ENCODE peak calls at places on chromosome 19, in four cellular contexts. N is HT1080, V is body of pancreas, Y is fibroblast of the aortic adventitia. Q is an unnamed sample.

GRCh38 chr19:41595258-41595889 is 19.4 kb downstream of the CEACAM21 start:
- DNase-seq in N (peak; percentile 66), V (peak; percentile 61), Y (peak; percentile 76), Q (peak; percentile 85)

GRCh38 chr19:6705931-6706632 is 14.4 kb downstream of the C3 start:
- DNase-seq in Y (no peak), N (no peak), V (no peak), Q (no peak)

GRCh38 chr19:10961073-10961762 is 388 bp downstream of the SMARCA4 start:
- DNase-seq in N (no peak), Y (peak; percentile 28), V (no peak), Q (peak; percentile 33)

GRCh38 chr19:18322759-18323460 is at the start of gene LSM4:
- DNase-seq in N (peak; percentile 97), Y (peak; percentile 95), V (peak; percentile 99), Q (peak; percentile 97)

GRCh38 chr19:15456871-15457700 is 7.3 kb downstream of the RASAL3 start:
- DNase-seq in V (peak; percentile 60), Y (no peak), N (no peak), Q (no peak)

GRCh38 chr19:15379996-15380647 is 535 bp upstream of the AKAP8 start:
- DNase-seq in Y (peak; percentile 39), N (peak; percentile 68), V (peak; percentile 49), Q (peak; percentile 75)

GRCh38 chr19:56508282-56508778 is 675 bp downstream of the ZNF471 start:
- DNase-seq in N (no peak), Y (no peak), V (no peak), Q (no peak)

GRCh38 chr19:54364775-54365257 is at the start of gene LAIR1:
- DNase-seq in Y (no peak), N (no peak), V (no peak), Q (no peak)

GRCh38 chr19:13727798-13728197 is 36.5 kb upstream of the MRI1 start:
- DNase-seq in Y (peak; percentile 90), N (no peak), V (no peak), Q (peak; percentile 60)

GRCh38 chr19:8254286-8255001 is 45.3 kb downstream of the CERS4 start:
- DNase-seq in N (no peak), V (no peak), Y (no peak), Q (no peak)

GRCh38 chr19:58393725-58394033 is 1.8 kb upstream of the RNF225 start:
- DNase-seq in Y (no peak), N (no peak), V (no peak), Q (no peak)

GRCh38 chr19:11435833-11436313 is 438 bp downstream of the PRKCSH start:
- DNase-seq in V (no peak), Y (no peak), N (no peak), Q (peak; percentile 38)

GRCh38 chr19:639251-640155 is at the start of gene FGF22:
- DNase-seq in Y (peak; percentile 68), V (peak; percentile 96), N (no peak), Q (peak; percentile 79)

GRCh38 chr19:17610384-17610783 is 54.9 kb downstream of the COLGALT1 start:
- DNase-seq in V (no peak), Y (peak; percentile 25), N (no peak), Q (peak; percentile 40)

GRCh38 chr19:17794731-17795494 is at the start of gene B3GNT3:
- DNase-seq in V (peak; percentile 76), N (peak; percentile 15), Y (no peak), Q (peak; percentile 39)

GRCh38 chr19:45451850-45452387 is 15.9 kb upstream of the FOSB start:
- DNase-seq in V (no peak), Y (no peak), N (no peak), Q (no peak)

GRCh38 chr19:19514881-19515763 is at the start of gene TSSK6:
- DNase-seq in N (no peak), Y (no peak), V (no peak), Q (no peak)

GRCh38 chr19:42255766-42256750 is 1.1 kb upstream of the ERF start:
- DNase-seq in N (no peak), V (peak; percentile 38), Y (peak; percentile 64), Q (peak; percentile 71)

Q was measured in M059J.